ENCODE peak calls at places on chromosomes 2 and 18, in nine cellular contexts. One of them, this sample, is unnamed.

GRCh38 chr18:36771246-36771645 is 57.6 kb downstream of the TPGS2 start:
- DNase-seq in stimulated activated CD4-positive, alpha-beta T cell treated with anti-CD3 and anti-CD28 coated beads, Interleukin-1b, Interleukin-23, amount 100 ng/mL, for 24 hours: no peak
- DNase-seq in activated T-cell treated with anti-CD3 and anti-CD28 coated beads for 4 hours: no peak
- DNase-seq in neural crest cell: no peak
- DNase-seq in lung: no peak
- DNase-seq in choroid plexus epithelial cell: no peak
- DNase-seq in NCI-H2029: no peak
- DNase-seq in ELF-1: no peak
- DNase-seq in stimulated activated CD8-positive, alpha-beta memory T cell treated with anti-CD3 and anti-CD28 coated beads, Interleukin-4, amount 100 ng/mL, for 4 hours: no peak
- DNase-seq in this sample: no peak

GRCh38 chr2:216436369-216436768 is 24.1 kb downstream of the SMARCAL1 start:
- DNase-seq in stimulated activated CD4-positive, alpha-beta T cell treated with anti-CD3 and anti-CD28 coated beads, Interleukin-1b, Interleukin-23, amount 100 ng/mL, for 24 hours: no peak
- DNase-seq in activated T-cell treated with anti-CD3 and anti-CD28 coated beads for 4 hours: no peak
- DNase-seq in neural crest cell: no peak
- DNase-seq in lung: no peak
- DNase-seq in choroid plexus epithelial cell: peak; percentile 14
- DNase-seq in NCI-H2029: no peak
- DNase-seq in ELF-1: no peak
- DNase-seq in stimulated activated CD8-positive, alpha-beta memory T cell treated with anti-CD3 and anti-CD28 coated beads, Interleukin-4, amount 100 ng/mL, for 4 hours: no peak
- DNase-seq in this sample: no peak

GRCh38 chr2:140064241-140064640 is 1284.1 kb upstream of the NXPH2 start:
- DNase-seq in stimulated activated CD4-positive, alpha-beta T cell treated with anti-CD3 and anti-CD28 coated beads, Interleukin-1b, Interleukin-23, amount 100 ng/mL, for 24 hours: no peak
- DNase-seq in activated T-cell treated with anti-CD3 and anti-CD28 coated beads for 4 hours: no peak
- DNase-seq in neural crest cell: no peak
- DNase-seq in lung: no peak
- DNase-seq in choroid plexus epithelial cell: no peak
- DNase-seq in NCI-H2029: no peak
- DNase-seq in ELF-1: no peak
- DNase-seq in stimulated activated CD8-positive, alpha-beta memory T cell treated with anti-CD3 and anti-CD28 coated beads, Interleukin-4, amount 100 ng/mL, for 4 hours: no peak
- DNase-seq in this sample: no peak

GRCh38 chr2:157302492-157303099 is 23.0 kb downstream of the ERMN start:
- DNase-seq in stimulated activated CD4-positive, alpha-beta T cell treated with anti-CD3 and anti-CD28 coated beads, Interleukin-1b, Interleukin-23, amount 100 ng/mL, for 24 hours: no peak
- DNase-seq in activated T-cell treated with anti-CD3 and anti-CD28 coated beads for 4 hours: no peak
- DNase-seq in neural crest cell: peak; percentile 10
- DNase-seq in lung: no peak
- DNase-seq in choroid plexus epithelial cell: peak; percentile 66
- DNase-seq in NCI-H2029: peak; percentile 45
- DNase-seq in ELF-1: peak; percentile 35
- DNase-seq in stimulated activated CD8-positive, alpha-beta memory T cell treated with anti-CD3 and anti-CD28 coated beads, Interleukin-4, amount 100 ng/mL, for 4 hours: no peak
- DNase-seq in this sample: no peak

GRCh38 chr2:75375646-75376582 is 176.6 kb upstream of the TACR1 start:
- DNase-seq in stimulated activated CD4-positive, alpha-beta T cell treated with anti-CD3 and anti-CD28 coated beads, Interleukin-1b, Interleukin-23, amount 100 ng/mL, for 24 hours: no peak
- DNase-seq in activated T-cell treated with anti-CD3 and anti-CD28 coated beads for 4 hours: no peak
- DNase-seq in neural crest cell: no peak
- DNase-seq in lung: no peak
- DNase-seq in choroid plexus epithelial cell: no peak
- DNase-seq in NCI-H2029: peak; percentile 18
- DNase-seq in ELF-1: no peak
- DNase-seq in stimulated activated CD8-positive, alpha-beta memory T cell treated with anti-CD3 and anti-CD28 coated beads, Interleukin-4, amount 100 ng/mL, for 4 hours: no peak
- DNase-seq in this sample: no peak

GRCh38 chr2:121095257-121096080 is 189.5 kb downstream of the TFCP2L1 start:
- DNase-seq in stimulated activated CD4-positive, alpha-beta T cell treated with anti-CD3 and anti-CD28 coated beads, Interleukin-1b, Interleukin-23, amount 100 ng/mL, for 24 hours: no peak
- DNase-seq in activated T-cell treated with anti-CD3 and anti-CD28 coated beads for 4 hours: no peak
- DNase-seq in neural crest cell: peak; percentile 62
- DNase-seq in lung: peak; percentile 72
- DNase-seq in choroid plexus epithelial cell: peak; percentile 85
- DNase-seq in NCI-H2029: peak; percentile 69
- DNase-seq in ELF-1: peak; percentile 88
- DNase-seq in stimulated activated CD8-positive, alpha-beta memory T cell treated with anti-CD3 and anti-CD28 coated beads, Interleukin-4, amount 100 ng/mL, for 4 hours: no peak
- DNase-seq in this sample: peak; percentile 36

GRCh38 chr2:45974056-45974455 is 322.6 kb downstream of the PRKCE start:
- DNase-seq in stimulated activated CD4-positive, alpha-beta T cell treated with anti-CD3 and anti-CD28 coated beads, Interleukin-1b, Interleukin-23, amount 100 ng/mL, for 24 hours: no peak
- DNase-seq in activated T-cell treated with anti-CD3 and anti-CD28 coated beads for 4 hours: no peak
- DNase-seq in neural crest cell: no peak
- DNase-seq in lung: no peak
- DNase-seq in choroid plexus epithelial cell: no peak
- DNase-seq in NCI-H2029: no peak
- DNase-seq in ELF-1: no peak
- DNase-seq in stimulated activated CD8-positive, alpha-beta memory T cell treated with anti-CD3 and anti-CD28 coated beads, Interleukin-4, amount 100 ng/mL, for 4 hours: no peak
- DNase-seq in this sample: no peak

GRCh38 chr2:74004212-74005182 is 19.8 kb downstream of the TET3 start:
- DNase-seq in stimulated activated CD4-positive, alpha-beta T cell treated with anti-CD3 and anti-CD28 coated beads, Interleukin-1b, Interleukin-23, amount 100 ng/mL, for 24 hours: no peak
- DNase-seq in activated T-cell treated with anti-CD3 and anti-CD28 coated beads for 4 hours: no peak
- DNase-seq in neural crest cell: no peak
- DNase-seq in lung: no peak
- DNase-seq in choroid plexus epithelial cell: no peak
- DNase-seq in NCI-H2029: no peak
- DNase-seq in ELF-1: no peak
- DNase-seq in stimulated activated CD8-positive, alpha-beta memory T cell treated with anti-CD3 and anti-CD28 coated beads, Interleukin-4, amount 100 ng/mL, for 4 hours: no peak
- DNase-seq in this sample: no peak

GRCh38 chr2:85427300-85427699 is 8.8 kb downstream of the SH2D6 start:
- DNase-seq in stimulated activated CD4-positive, alpha-beta T cell treated with anti-CD3 and anti-CD28 coated beads, Interleukin-1b, Interleukin-23, amount 100 ng/mL, for 24 hours: no peak
- DNase-seq in activated T-cell treated with anti-CD3 and anti-CD28 coated beads for 4 hours: no peak
- DNase-seq in neural crest cell: no peak
- DNase-seq in lung: no peak
- DNase-seq in choroid plexus epithelial cell: no peak
- DNase-seq in NCI-H2029: no peak
- DNase-seq in ELF-1: no peak
- DNase-seq in stimulated activated CD8-positive, alpha-beta memory T cell treated with anti-CD3 and anti-CD28 coated beads, Interleukin-4, amount 100 ng/mL, for 4 hours: no peak
- DNase-seq in this sample: no peak

GRCh38 chr2:119233326-119234020 is 9.8 kb downstream of the STEAP3 start:
- DNase-seq in stimulated activated CD4-positive, alpha-beta T cell treated with anti-CD3 and anti-CD28 coated beads, Interleukin-1b, Interleukin-23, amount 100 ng/mL, for 24 hours: no peak
- DNase-seq in activated T-cell treated with anti-CD3 and anti-CD28 coated beads for 4 hours: no peak
- DNase-seq in neural crest cell: no peak
- DNase-seq in lung: no peak
- DNase-seq in choroid plexus epithelial cell: peak; percentile 72
- DNase-seq in NCI-H2029: no peak
- DNase-seq in ELF-1: no peak
- DNase-seq in stimulated activated CD8-positive, alpha-beta memory T cell treated with anti-CD3 and anti-CD28 coated beads, Interleukin-4, amount 100 ng/mL, for 4 hours: no peak
- DNase-seq in this sample: no peak

This sample was measured in NCI-H524 treated with DMSO at 0.1 percent for 48 hours.